ENCODE peak calls at places on chromosomes 12 and 14, in five cellular contexts. O is WTC11, P is K562, L is HepG2, B is GM12878. Z is an unnamed sample.

GRCh38 chr12:77058740-77059139 is 6.6 kb downstream of the E2F7 start:
- DNase-seq in O (no peak), P (no peak), L (no peak), B (no peak), Z (no peak)

GRCh38 chr14:106551265-106551664 is 1024.9 kb downstream of the TMEM121 start:
- DNase-seq in P (peak), L (no peak), B (no peak), O (no peak), Z (no peak)

GRCh38 chr12:27178723-27179398 is 65.2 kb upstream of the STK38L start:
- DNase-seq in O (no peak), B (no peak), P (no peak), L (no peak), Z (no peak)

GRCh38 chr12:100372846-100373245 is 16.0 kb downstream of the SLC17A8 start:
- DNase-seq in B (no peak), L (no peak), O (peak), P (no peak), Z (no peak)

GRCh38 chr12:70338531-70338930 is 27.6 kb upstream of the KCNMB4 start:
- DNase-seq in L (no peak), P (no peak), O (no peak), B (no peak), Z (no peak)

GRCh38 chr14:66717571-66718140 is 209.7 kb downstream of the GPHN start:
- DNase-seq in P (no peak), L (no peak), B (no peak), O (no peak), Z (no peak)

GRCh38 chr14:83975435-83976222 is 1554.3 kb upstream of the FLRT2 start:
- DNase-seq in B (no peak), L (no peak), P (no peak), O (no peak), Z (no peak)

GRCh38 chr14:83379371-83379770 is 1845.7 kb upstream of the SEL1L start:
- DNase-seq in O (no peak), B (no peak), L (no peak), P (no peak), Z (no peak)

GRCh38 chr14:54834727-54835126 is 67.9 kb downstream of the GCH1 start:
- DNase-seq in B (no peak), L (no peak), P (no peak), O (no peak), Z (no peak)

GRCh38 chr12:43102506-43103269 is 449.3 kb downstream of the ADAMTS20 start:
- DNase-seq in B (no peak), O (no peak), P (no peak), L (no peak), Z (no peak)

GRCh38 chr12:80756875-80757274 is 40.2 kb downstream of the MYF5 start:
- DNase-seq in P (no peak), L (no peak), O (no peak), B (no peak), Z (no peak)

GRCh38 chr12:15584366-15585041 is 204.7 kb downstream of the EPS8 start:
- DNase-seq in P (peak), O (no peak), B (no peak), L (peak), Z (no peak)

GRCh38 chr14:51677738-51678137 is 26.0 kb downstream of the FRMD6 start:
- DNase-seq in P (no peak), O (no peak), B (no peak), L (no peak), Z (no peak)

GRCh38 chr14:70045715-70046535 is 142.8 kb downstream of the SLC8A3 start:
- DNase-seq in B (no peak), L (peak), O (peak), P (peak), Z (peak)

GRCh38 chr14:89383171-89383845 is 33.7 kb downstream of the FOXN3 start:
- DNase-seq in L (no peak), P (no peak), B (no peak), O (no peak), Z (no peak)

GRCh38 chr14:22598896-22599244 is 770 bp downstream of the ABHD4 start:
- DNase-seq in P (peak), O (no peak), L (peak), B (no peak), Z (peak)

GRCh38 chr12:116222358-116222757 is 55.1 kb downstream of the MED13L start:
- DNase-seq in B (no peak), O (no peak), L (peak), P (peak), Z (peak)

GRCh38 chr14:105841022-105842009 is 314.9 kb downstream of the TMEM121 start:
- DNase-seq in B (no peak), L (no peak), P (no peak), O (no peak), Z (no peak)

GRCh38 chr12:103505371-103506236 is 9.8 kb upstream of the C12orf42 start:
- DNase-seq in P (no peak), L (no peak), B (peak), O (no peak), Z (no peak)

GRCh38 chr14:77125275-77126073 is 16.1 kb downstream of the ZDHHC22 start:
- DNase-seq in P (no peak), O (no peak), L (no peak), B (no peak), Z (no peak)

GRCh38 chr14:29710015-29710414 is 217.6 kb downstream of the PRKD1 start:
- DNase-seq in P (no peak), O (no peak), L (no peak), B (no peak), Z (no peak)

GRCh38 chr14:29706700-29707099 is 220.9 kb downstream of the PRKD1 start:
- DNase-seq in B (no peak), O (no peak), L (no peak), P (no peak), Z (no peak)

GRCh38 chr14:29709490-29709889 is 218.2 kb downstream of the PRKD1 start:
- DNase-seq in O (no peak), L (no peak), P (no peak), B (no peak), Z (no peak)

GRCh38 chr14:29705801-29706200 is 221.8 kb downstream of the PRKD1 start:
- DNase-seq in O (no peak), L (no peak), P (no peak), B (no peak), Z (no peak)
- TF ChIP-seq ESRRA in O (no peak), L (no peak), P (no peak), B (no peak), Z (no peak)

GRCh38 chr12:9931245-9931644 is 925 bp downstream of the CLEC2A start:
- DNase-seq in L (no peak), O (no peak), B (no peak), P (no peak), Z (no peak)

GRCh38 chr12:9928607-9929006 is 3.6 kb downstream of the CLEC2A start:
- DNase-seq in P (no peak), B (no peak), O (no peak), L (no peak), Z (no peak)

GRCh38 chr12:9922429-9922828 is 9.7 kb downstream of the CLEC2A start:
- DNase-seq in O (no peak), L (no peak), B (no peak), P (no peak), Z (no peak)

GRCh38 chr12:9926876-9927275 is 5.3 kb downstream of the CLEC2A start:
- DNase-seq in L (no peak), O (no peak), P (no peak), B (no peak), Z (no peak)

DNA sequence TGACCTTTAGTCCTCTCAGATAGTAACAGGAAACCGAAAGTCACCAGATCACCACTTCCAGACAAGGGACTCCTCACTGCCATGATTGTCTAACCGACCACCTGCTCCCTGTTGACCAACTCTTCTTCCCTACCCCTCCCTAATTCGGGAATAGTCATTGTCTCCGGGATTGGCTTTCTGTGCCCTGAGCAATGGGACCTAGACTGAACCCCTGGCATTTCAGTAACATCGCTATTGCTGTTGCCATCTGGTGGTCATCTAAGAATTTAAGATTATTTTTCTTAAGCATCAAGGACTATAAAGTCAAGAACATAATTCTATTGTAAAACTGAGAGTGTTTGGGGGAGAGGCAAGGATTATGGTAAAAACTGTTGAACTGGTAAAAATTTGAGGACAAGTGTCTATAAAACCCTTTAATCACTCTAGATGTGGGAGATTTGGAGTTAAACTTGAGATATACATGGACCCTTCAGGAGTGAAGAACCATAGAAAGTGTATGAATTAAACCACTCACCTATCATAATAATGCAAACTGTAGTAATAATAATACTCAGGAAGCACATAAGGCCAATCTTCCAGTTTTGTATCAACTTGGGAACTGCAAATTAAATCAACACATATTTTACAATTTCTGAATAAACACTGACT is 6.3 kb downstream of the CLEC2A start:
- DNase-seq in P (peak), O (peak), L (peak), B (no peak), Z (peak)
- TF ChIP-seq ESRRA in P (no peak), O (no peak), L (no peak), B (no peak), Z (no peak)

GRCh38 chr14:81480741-81481140 is 52.9 kb downstream of the SEL1L start:
- DNase-seq in O (no peak), L (no peak), P (no peak), B (no peak), Z (no peak)

GRCh38 chr14:81474156-81474492 is 59.5 kb downstream of the SEL1L start:
- DNase-seq in L (no peak), P (no peak), B (peak), O (no peak), Z (no peak)

GRCh38 chr14:81474685-81475324 is 58.8 kb downstream of the SEL1L start:
- DNase-seq in O (no peak), P (no peak), L (no peak), B (no peak), Z (no peak)

GRCh38 chr14:81476816-81477215 is 56.8 kb downstream of the SEL1L start:
- DNase-seq in B (no peak), L (no peak), O (no peak), P (no peak), Z (no peak)

GRCh38 chr14:81478446-81478845 is 55.2 kb downstream of the SEL1L start:
- DNase-seq in B (no peak), L (no peak), P (no peak), O (no peak), Z (no peak)
- TF ChIP-seq ESRRA in B (no peak), L (no peak), P (no peak), O (no peak), Z (no peak)

GRCh38 chr12:47088021-47088944 is 8.5 kb upstream of the AMIGO2 start:
- DNase-seq in L (peak), O (no peak), B (no peak), P (no peak), Z (peak)
- TF ChIP-seq ESRRA in L (no peak), O (no peak), B (no peak), P (no peak), Z (no peak)

DNA sequence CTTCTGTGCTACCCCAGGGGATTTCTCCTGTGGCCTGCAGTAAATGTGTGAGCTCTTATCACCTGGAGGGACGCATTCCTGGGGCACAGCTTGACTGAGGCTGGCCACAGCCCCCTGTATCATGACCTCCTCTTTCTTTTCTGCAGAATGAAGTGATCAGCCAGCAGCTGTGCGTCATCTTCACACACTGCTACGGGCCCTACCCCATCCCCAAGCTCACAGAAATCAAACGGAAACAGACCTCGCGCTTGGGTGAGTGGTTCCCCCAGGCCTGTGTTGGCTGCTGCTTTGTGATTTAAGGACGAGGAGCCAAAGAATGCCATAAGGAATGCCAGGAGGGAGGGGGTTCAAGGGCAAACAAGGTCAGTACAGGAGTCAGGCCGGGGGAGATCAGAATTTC is 50.5 kb upstream of the PWP1 start:
- DNase-seq in B (no peak), L (no peak), O (peak), P (no peak), Z (no peak)
- TF ChIP-seq ESRRA in B (no peak), L (no peak), O (peak), P (no peak), Z (no peak)

GRCh38 chr12:132397152-132397933 is 68.0 kb upstream of the GALNT9 start:
- DNase-seq in B (no peak), L (no peak), P (no peak), O (peak), Z (no peak)

GRCh38 chr12:132397934-132398385 is 68.6 kb upstream of the GALNT9 start:
- DNase-seq in B (no peak), L (no peak), O (no peak), P (no peak), Z (no peak)

GRCh38 chr12:132395908-132396305 is 66.5 kb upstream of the GALNT9 start:
- DNase-seq in O (no peak), L (no peak), B (no peak), P (no peak), Z (no peak)

GRCh38 chr12:132395192-132395907 is 66.0 kb upstream of the GALNT9 start:
- DNase-seq in L (no peak), B (no peak), O (peak), P (no peak), Z (no peak)

DNA sequence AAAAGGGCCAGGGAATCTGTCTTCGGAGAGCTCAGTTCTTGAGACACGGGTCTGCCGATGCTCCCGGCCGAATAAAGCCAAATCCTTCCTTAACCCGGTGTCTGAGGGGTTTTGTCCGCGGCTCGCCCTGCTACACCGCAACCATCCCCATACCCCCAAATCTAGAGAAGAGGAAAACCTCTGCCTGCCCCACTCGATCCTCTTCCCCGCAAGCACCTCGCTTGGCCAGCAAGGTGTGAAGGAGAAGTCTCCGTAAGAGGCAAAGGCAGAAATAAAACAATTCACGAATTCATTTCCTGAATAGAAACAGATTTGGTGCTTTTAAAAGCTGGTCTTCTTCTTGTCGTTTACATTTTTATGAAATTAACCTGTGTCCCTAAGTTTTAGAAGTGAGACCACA is 67.3 kb upstream of the GALNT9 start:
- DNase-seq in L (no peak), O (peak), B (no peak), P (no peak), Z (no peak)
- TF ChIP-seq ESRRA in L (no peak), O (no peak), B (no peak), P (no peak), Z (no peak)

Z was measured in A549.